ENCODE peak calls at places on chromosomes 11 and 22, in ten cellular contexts. R is lung, C is HFF-Myc, J is NCI-H1092 treated with DMSO at 0.1 percent for 48 hours, T is stromal cell of bone marrow, U is A673, K is NCI-H1105, Z is RWPE2, H is Caki2, A is sigmoid colon. I is an unnamed sample.
A peak's percentile ranks its signal among the peaks of the same experiment; 100 is the strongest.

GRCh38 chr11:120236169-120237107 is 3.5 kb upstream of the POU2F3 start:
- DNase-seq in R (no peak), C (peak; percentile 32), J (no peak), T (no peak), U (peak; percentile 58), K (no peak), Z (no peak), H (peak; percentile 10), A (no peak), I (no peak)

GRCh38 chr11:117950999-117951961 is 22.1 kb upstream of the TMPRSS13 start:
- DNase-seq in R (peak; percentile 26), C (no peak), J (no peak), T (no peak), U (no peak), K (no peak), Z (no peak), H (no peak), A (no peak), I (peak; percentile 24)

GRCh38 chr11:31652528-31652927 is 143.0 kb downstream of the ELP4 start:
- DNase-seq in R (no peak), C (no peak), J (no peak), T (no peak), U (no peak), K (no peak), Z (no peak), H (no peak), A (no peak), I (no peak)

GRCh38 chr22:22999473-22999872 is 70.8 kb upstream of the GNAZ start:
- DNase-seq in R (no peak), C (no peak), J (no peak), T (no peak), U (no peak), K (no peak), Z (no peak), H (no peak), A (no peak), I (no peak)

GRCh38 chr11:1927151-1928037 is 7.9 kb downstream of the TNNT3 start:
- DNase-seq in R (no peak), C (no peak), J (no peak), T (no peak), U (no peak), K (no peak), Z (peak; percentile 53), H (no peak), A (no peak), I (no peak)

GRCh38 chr22:45007946-45008852 is 1.6 kb downstream of the PHF21B start:
- DNase-seq in R (no peak), C (no peak), J (no peak), T (no peak), U (peak; percentile 61), K (no peak), Z (no peak), H (no peak), A (no peak), I (peak; percentile 44)

GRCh38 chr22:40603088-40603605 is 33.4 kb downstream of the MRTFA start:
- DNase-seq in R (no peak), C (peak; percentile 42), J (no peak), T (no peak), U (peak; percentile 71), K (no peak), Z (no peak), H (peak; percentile 55), A (no peak), I (no peak)

GRCh38 chr11:116703421-116703820 is 69.4 kb downstream of the BUD13 start:
- DNase-seq in R (no peak), C (no peak), J (peak; percentile 95), T (no peak), U (no peak), K (peak; percentile 91), Z (peak; percentile 38), H (no peak), A (peak; percentile 61), I (peak; percentile 93)

GRCh38 chr11:78224506-78224905 is 35.8 kb downstream of the USP35 start:
- DNase-seq in R (no peak), C (no peak), J (no peak), T (no peak), U (no peak), K (no peak), Z (no peak), H (no peak), A (no peak), I (no peak)

GRCh38 chr11:16792426-16792825 is 54.0 kb downstream of the C11orf58 start:
- DNase-seq in R (no peak), C (no peak), J (no peak), T (no peak), U (no peak), K (no peak), Z (no peak), H (no peak), A (no peak), I (no peak)

GRCh38 chr11:1702506-1702905 is 5.5 kb downstream of the KRTAP5-6 start:
- DNase-seq in R (no peak), C (no peak), J (no peak), T (no peak), U (no peak), K (no peak), Z (no peak), H (no peak), A (no peak), I (no peak)

GRCh38 chr11:30346068-30346688 is 23.3 kb downstream of the ARL14EP start:
- DNase-seq in R (no peak), C (peak; percentile 31), J (peak; percentile 36), T (peak; percentile 32), U (peak; percentile 93), K (peak; percentile 56), Z (no peak), H (peak; percentile 22), A (no peak), I (peak; percentile 74)

GRCh38 chr11:132941024-132941646 is 591.2 kb downstream of the OPCML start:
- DNase-seq in R (no peak), C (peak; percentile 2), J (peak; percentile 71), T (peak; percentile 24), U (peak; percentile 60), K (peak; percentile 54), Z (no peak), H (no peak), A (no peak), I (peak; percentile 54)

GRCh38 chr22:30253205-30253852 is 6.8 kb upstream of the LIF start:
- DNase-seq in R (peak; percentile 57), C (no peak), J (peak; percentile 42), T (no peak), U (no peak), K (peak; percentile 58), Z (no peak), H (peak; percentile 95), A (no peak), I (peak; percentile 83)

GRCh38 chr11:69122642-69123431 is 32.9 kb upstream of the SMIM38 start:
- DNase-seq in R (peak; percentile 93), C (peak; percentile 43), J (no peak), T (no peak), U (peak; percentile 72), K (no peak), Z (peak; percentile 96), H (peak; percentile 99), A (no peak), I (no peak)

GRCh38 chr22:36397081-36397766 is 9.5 kb upstream of the MYH9 start:
- DNase-seq in R (peak; percentile 62), C (no peak), J (no peak), T (no peak), U (no peak), K (no peak), Z (no peak), H (peak; percentile 80), A (no peak), I (no peak)

GRCh38 chr11:2928605-2929510 is at the start of gene PHLDA2:
- DNase-seq in R (peak; percentile 62), C (no peak), J (peak; percentile 40), T (no peak), U (peak; percentile 68), K (peak; percentile 41), Z (peak; percentile 79), H (peak; percentile 63), A (peak; percentile 71), I (no peak)

GRCh38 chr22:33923660-33924246 is 3.5 kb upstream of the LARGE1 start:
- DNase-seq in R (peak; percentile 69), C (peak; percentile 52), J (peak; percentile 82), T (no peak), U (peak; percentile 40), K (peak; percentile 64), Z (no peak), H (peak; percentile 56), A (peak; percentile 75), I (peak; percentile 80)

GRCh38 chr11:6618117-6619020 is 853 bp downstream of the TPP1 start:
- DNase-seq in R (no peak), C (no peak), J (no peak), T (peak; percentile 68), U (peak; percentile 93), K (no peak), Z (peak; percentile 21), H (peak; percentile 45), A (peak; percentile 85), I (no peak)

GRCh38 chr11:70191495-70192140 is 11.5 kb upstream of the FADD start:
- DNase-seq in R (peak; percentile 72), C (no peak), J (peak; percentile 77), T (no peak), U (peak; percentile 76), K (peak; percentile 25), Z (no peak), H (no peak), A (no peak), I (peak; percentile 43)

GRCh38 chr11:111047376-111047775 is 198.1 kb upstream of the POU2AF2 start:
- DNase-seq in R (no peak), C (no peak), J (peak; percentile 78), T (no peak), U (no peak), K (no peak), Z (no peak), H (no peak), A (no peak), I (no peak)

GRCh38 chr22:20235453-20235991 is 32.6 kb downstream of the RTN4R start:
- DNase-seq in R (no peak), C (no peak), J (no peak), T (no peak), U (no peak), K (no peak), Z (no peak), H (no peak), A (no peak), I (no peak)

GRCh38 chr11:86182976-86183584 is 61.5 kb upstream of the EED start:
- DNase-seq in R (no peak), C (no peak), J (no peak), T (no peak), U (no peak), K (no peak), Z (peak; percentile 92), H (peak; percentile 87), A (no peak), I (no peak)

GRCh38 chr11:69916806-69917387 is 97.7 kb upstream of the FGF3 start:
- DNase-seq in R (no peak), C (no peak), J (no peak), T (no peak), U (no peak), K (no peak), Z (no peak), H (no peak), A (no peak), I (no peak)

GRCh38 chr22:29689872-29690213 is 30.0 kb upstream of the CABP7 start:
- DNase-seq in R (peak; percentile 62), C (no peak), J (peak; percentile 75), T (peak; percentile 15), U (peak; percentile 86), K (peak; percentile 30), Z (no peak), H (no peak), A (no peak), I (peak; percentile 63)

GRCh38 chr22:43968614-43969013 is 13.4 kb downstream of the SAMM50 start:
- DNase-seq in R (no peak), C (no peak), J (no peak), T (no peak), U (no peak), K (no peak), Z (no peak), H (no peak), A (peak; percentile 4), I (no peak)